ENCODE peak calls at places on chromosome 11, in five cellular contexts. One of them, this sample, is unnamed.

GRCh38 chr11:7673724-7674434 is 579 bp upstream of the CYB5R2 start:
- DNase-seq in smooth muscle cell of the brain vasculature: no peak
- DNase-seq in stimulated activated CD8-positive, alpha-beta memory T cell treated with anti-CD3 and anti-CD28 coated beads, Interleukin-7, amount 100 ng/mL, for 24 hours: no peak
- DNase-seq in bronchial epithelial cell: peak
- DNase-seq in cardiac muscle cell: peak
- DNase-seq in this sample: no peak

GRCh38 chr11:113373981-113374560 is 13.5 kb upstream of the ANKK1 start:
- DNase-seq in smooth muscle cell of the brain vasculature: no peak
- DNase-seq in stimulated activated CD8-positive, alpha-beta memory T cell treated with anti-CD3 and anti-CD28 coated beads, Interleukin-7, amount 100 ng/mL, for 24 hours: no peak
- DNase-seq in bronchial epithelial cell: no peak
- DNase-seq in cardiac muscle cell: peak
- DNase-seq in this sample: no peak

GRCh38 chr11:130315354-130315970 is 745 bp upstream of the ZBTB44 start:
- DNase-seq in smooth muscle cell of the brain vasculature: no peak
- DNase-seq in stimulated activated CD8-positive, alpha-beta memory T cell treated with anti-CD3 and anti-CD28 coated beads, Interleukin-7, amount 100 ng/mL, for 24 hours: peak
- DNase-seq in bronchial epithelial cell: peak
- DNase-seq in cardiac muscle cell: peak
- DNase-seq in this sample: no peak

GRCh38 chr11:114159802-114160588 is 100.5 kb downstream of the ZBTB16 start:
- DNase-seq in smooth muscle cell of the brain vasculature: peak
- DNase-seq in stimulated activated CD8-positive, alpha-beta memory T cell treated with anti-CD3 and anti-CD28 coated beads, Interleukin-7, amount 100 ng/mL, for 24 hours: peak
- DNase-seq in bronchial epithelial cell: peak
- DNase-seq in cardiac muscle cell: peak
- DNase-seq in this sample: peak

GRCh38 chr11:3022300-3022967 is 30.3 kb upstream of the NAP1L4 start:
- DNase-seq in smooth muscle cell of the brain vasculature: peak
- DNase-seq in stimulated activated CD8-positive, alpha-beta memory T cell treated with anti-CD3 and anti-CD28 coated beads, Interleukin-7, amount 100 ng/mL, for 24 hours: no peak
- DNase-seq in bronchial epithelial cell: peak
- DNase-seq in cardiac muscle cell: peak
- DNase-seq in this sample: no peak

GRCh38 chr11:57513911-57514537 is 1.5 kb downstream of the SLC43A1 start:
- DNase-seq in smooth muscle cell of the brain vasculature: no peak
- DNase-seq in stimulated activated CD8-positive, alpha-beta memory T cell treated with anti-CD3 and anti-CD28 coated beads, Interleukin-7, amount 100 ng/mL, for 24 hours: no peak
- DNase-seq in bronchial epithelial cell: no peak
- DNase-seq in cardiac muscle cell: peak
- DNase-seq in this sample: no peak

GRCh38 chr11:65355013-65355775 is 643 bp downstream of the TIGD3 start:
- DNase-seq in smooth muscle cell of the brain vasculature: no peak
- DNase-seq in stimulated activated CD8-positive, alpha-beta memory T cell treated with anti-CD3 and anti-CD28 coated beads, Interleukin-7, amount 100 ng/mL, for 24 hours: peak
- DNase-seq in bronchial epithelial cell: no peak
- DNase-seq in cardiac muscle cell: no peak
- DNase-seq in this sample: no peak

GRCh38 chr11:13343931-13344717 is 66.5 kb downstream of the BMAL1 start:
- DNase-seq in smooth muscle cell of the brain vasculature: peak
- DNase-seq in stimulated activated CD8-positive, alpha-beta memory T cell treated with anti-CD3 and anti-CD28 coated beads, Interleukin-7, amount 100 ng/mL, for 24 hours: peak
- DNase-seq in bronchial epithelial cell: peak
- DNase-seq in cardiac muscle cell: peak
- DNase-seq in this sample: no peak

GRCh38 chr11:876550-876949 is 33.9 kb downstream of the TSPAN4 start:
- DNase-seq in smooth muscle cell of the brain vasculature: peak
- DNase-seq in stimulated activated CD8-positive, alpha-beta memory T cell treated with anti-CD3 and anti-CD28 coated beads, Interleukin-7, amount 100 ng/mL, for 24 hours: no peak
- DNase-seq in bronchial epithelial cell: no peak
- DNase-seq in cardiac muscle cell: no peak
- DNase-seq in this sample: no peak

GRCh38 chr11:113476553-113476952 is 1.4 kb upstream of the DRD2 start:
- DNase-seq in smooth muscle cell of the brain vasculature: no peak
- DNase-seq in stimulated activated CD8-positive, alpha-beta memory T cell treated with anti-CD3 and anti-CD28 coated beads, Interleukin-7, amount 100 ng/mL, for 24 hours: no peak
- DNase-seq in bronchial epithelial cell: no peak
- DNase-seq in cardiac muscle cell: no peak
- DNase-seq in this sample: no peak

GRCh38 chr11:19713221-19714092 is 820 bp downstream of the NAV2 start:
- DNase-seq in smooth muscle cell of the brain vasculature: no peak
- DNase-seq in stimulated activated CD8-positive, alpha-beta memory T cell treated with anti-CD3 and anti-CD28 coated beads, Interleukin-7, amount 100 ng/mL, for 24 hours: no peak
- DNase-seq in bronchial epithelial cell: no peak
- DNase-seq in cardiac muscle cell: no peak
- DNase-seq in this sample: no peak

GRCh38 chr11:128575174-128575955 is 12.0 kb downstream of the ETS1 start:
- DNase-seq in smooth muscle cell of the brain vasculature: no peak
- DNase-seq in stimulated activated CD8-positive, alpha-beta memory T cell treated with anti-CD3 and anti-CD28 coated beads, Interleukin-7, amount 100 ng/mL, for 24 hours: no peak
- DNase-seq in bronchial epithelial cell: no peak
- DNase-seq in cardiac muscle cell: peak
- DNase-seq in this sample: no peak

GRCh38 chr11:73294604-73295003 is 13.5 kb upstream of the ARHGEF17 start:
- DNase-seq in smooth muscle cell of the brain vasculature: no peak
- DNase-seq in stimulated activated CD8-positive, alpha-beta memory T cell treated with anti-CD3 and anti-CD28 coated beads, Interleukin-7, amount 100 ng/mL, for 24 hours: no peak
- DNase-seq in bronchial epithelial cell: no peak
- DNase-seq in cardiac muscle cell: no peak
- DNase-seq in this sample: no peak

GRCh38 chr11:103898577-103899336 is 137.7 kb upstream of the DDI1 start:
- DNase-seq in smooth muscle cell of the brain vasculature: no peak
- DNase-seq in stimulated activated CD8-positive, alpha-beta memory T cell treated with anti-CD3 and anti-CD28 coated beads, Interleukin-7, amount 100 ng/mL, for 24 hours: no peak
- DNase-seq in bronchial epithelial cell: no peak
- DNase-seq in cardiac muscle cell: no peak
- DNase-seq in this sample: no peak

GRCh38 chr11:46661836-46662235 is 38.6 kb downstream of the ARHGAP1 start:
- DNase-seq in smooth muscle cell of the brain vasculature: no peak
- DNase-seq in stimulated activated CD8-positive, alpha-beta memory T cell treated with anti-CD3 and anti-CD28 coated beads, Interleukin-7, amount 100 ng/mL, for 24 hours: no peak
- DNase-seq in bronchial epithelial cell: no peak
- DNase-seq in cardiac muscle cell: no peak
- DNase-seq in this sample: no peak

GRCh38 chr11:79503028-79503427 is 62.2 kb upstream of the TENM4 start:
- DNase-seq in smooth muscle cell of the brain vasculature: no peak
- DNase-seq in stimulated activated CD8-positive, alpha-beta memory T cell treated with anti-CD3 and anti-CD28 coated beads, Interleukin-7, amount 100 ng/mL, for 24 hours: no peak
- DNase-seq in bronchial epithelial cell: no peak
- DNase-seq in cardiac muscle cell: peak
- DNase-seq in this sample: no peak

GRCh38 chr11:1857064-1857463 is 4.2 kb downstream of the LSP1 start:
- DNase-seq in smooth muscle cell of the brain vasculature: no peak
- DNase-seq in stimulated activated CD8-positive, alpha-beta memory T cell treated with anti-CD3 and anti-CD28 coated beads, Interleukin-7, amount 100 ng/mL, for 24 hours: no peak
- DNase-seq in bronchial epithelial cell: no peak
- DNase-seq in cardiac muscle cell: no peak
- DNase-seq in this sample: no peak

GRCh38 chr11:128240546-128240945 is 346.8 kb downstream of the ETS1 start:
- DNase-seq in smooth muscle cell of the brain vasculature: no peak
- DNase-seq in stimulated activated CD8-positive, alpha-beta memory T cell treated with anti-CD3 and anti-CD28 coated beads, Interleukin-7, amount 100 ng/mL, for 24 hours: no peak
- DNase-seq in bronchial epithelial cell: no peak
- DNase-seq in cardiac muscle cell: no peak
- DNase-seq in this sample: no peak

GRCh38 chr11:35487532-35488078 is 37.8 kb downstream of the PAMR1 start:
- DNase-seq in smooth muscle cell of the brain vasculature: no peak
- DNase-seq in stimulated activated CD8-positive, alpha-beta memory T cell treated with anti-CD3 and anti-CD28 coated beads, Interleukin-7, amount 100 ng/mL, for 24 hours: no peak
- DNase-seq in bronchial epithelial cell: peak
- DNase-seq in cardiac muscle cell: peak
- DNase-seq in this sample: peak

GRCh38 chr11:10418259-10418949 is 36.7 kb upstream of the AMPD3 start:
- DNase-seq in smooth muscle cell of the brain vasculature: no peak
- DNase-seq in stimulated activated CD8-positive, alpha-beta memory T cell treated with anti-CD3 and anti-CD28 coated beads, Interleukin-7, amount 100 ng/mL, for 24 hours: no peak
- DNase-seq in bronchial epithelial cell: no peak
- DNase-seq in cardiac muscle cell: peak
- DNase-seq in this sample: no peak

GRCh38 chr11:1073261-1073724 is 1.4 kb upstream of the MUC2 start:
- DNase-seq in smooth muscle cell of the brain vasculature: no peak
- DNase-seq in stimulated activated CD8-positive, alpha-beta memory T cell treated with anti-CD3 and anti-CD28 coated beads, Interleukin-7, amount 100 ng/mL, for 24 hours: no peak
- DNase-seq in bronchial epithelial cell: peak
- DNase-seq in cardiac muscle cell: peak
- DNase-seq in this sample: no peak